ENCODE peak calls at places on chromosome 2, in ten cellular contexts. L is kidney epithelial cell; K is kidney tubule cell; T is iPS-NIHi11; C is CD8-positive, alpha-beta T cell; F is globus pallidus; N is fibroblast of the conjunctiva; R is T-helper 1 cell; J is NCI-H2029 treated with DMSO at 0.1 percent for 48 hours; P is stimulated activated CD4-positive, alpha-beta T cell treated with anti-CD3 and anti-CD28 coated beads, Interleukin-2, amount 100 ng/mL, for 48 hours. Z is an unnamed sample.

GRCh38 chr2:176961759-176962158 is 250.8 kb upstream of the HNRNPA3 start:
- DNase-seq in L (no peak), K (no peak), T (peak), C (no peak), F (no peak), N (no peak), R (no peak), J (no peak), P (no peak), Z (no peak)

GRCh38 chr2:106095478-106096392 is 98.4 kb downstream of the UXS1 start:
- DNase-seq in L (no peak), K (no peak), T (no peak), C (peak), F (no peak), N (no peak), R (peak), J (no peak), P (peak), Z (peak)

GRCh38 chr2:200411831-200412230 is 98.0 kb downstream of the KCTD18 start:
- DNase-seq in L (no peak), K (peak), T (no peak), C (no peak), F (no peak), N (no peak), R (no peak), J (no peak), P (no peak), Z (no peak)

GRCh38 chr2:105090091-105090490 is 52.2 kb downstream of the MRPS9 start:
- DNase-seq in L (no peak), K (no peak), T (no peak), C (no peak), F (no peak), N (no peak), R (no peak), J (no peak), P (no peak), Z (no peak)

GRCh38 chr2:217142649-217143266 is 282.9 kb upstream of the TNP1 start:
- DNase-seq in L (no peak), K (peak), T (peak), C (no peak), F (no peak), N (no peak), R (no peak), J (no peak), P (peak), Z (no peak)

GRCh38 chr2:54767921-54768320 is 44.5 kb downstream of the EML6 start:
- DNase-seq in L (peak), K (peak), T (no peak), C (no peak), F (no peak), N (peak), R (no peak), J (no peak), P (no peak), Z (peak)

GRCh38 chr2:28645553-28645952 is 106.1 kb upstream of the PPP1CB start:
- DNase-seq in L (no peak), K (no peak), T (no peak), C (no peak), F (no peak), N (no peak), R (no peak), J (no peak), P (no peak), Z (no peak)

GRCh38 chr2:46874236-46874929 is 41.2 kb downstream of the MCFD2 start:
- DNase-seq in L (no peak), K (no peak), T (no peak), C (no peak), F (no peak), N (no peak), R (no peak), J (no peak), P (no peak), Z (no peak)

GRCh38 chr2:160920791-160921303 is 239.4 kb upstream of the TANK start:
- DNase-seq in L (no peak), K (no peak), T (no peak), C (no peak), F (no peak), N (peak), R (no peak), J (no peak), P (no peak), Z (no peak)

GRCh38 chr2:216539791-216540241 is 41.2 kb downstream of the RPL37A start:
- DNase-seq in L (peak), K (peak), T (peak), C (no peak), F (no peak), N (no peak), R (no peak), J (peak), P (no peak), Z (no peak)

GRCh38 chr2:126990605-126991532 is 92.2 kb downstream of the TEX51 start:
- DNase-seq in L (no peak), K (no peak), T (no peak), C (no peak), F (no peak), N (no peak), R (no peak), J (no peak), P (no peak), Z (no peak)

GRCh38 chr2:161134547-161135518 is 25.4 kb upstream of the TANK start:
- DNase-seq in L (no peak), K (peak), T (peak), C (no peak), F (no peak), N (no peak), R (no peak), J (peak), P (no peak), Z (no peak)

GRCh38 chr2:157182834-157183396 is 74.6 kb upstream of the GALNT5 start:
- DNase-seq in L (peak), K (peak), T (no peak), C (no peak), F (no peak), N (peak), R (no peak), J (peak), P (no peak), Z (peak)

Z was measured in CD4-positive, CD25-positive, alpha-beta regulatory T cell.